ENCODE peak calls at places on chromosomes 7 and 10, in five cellular contexts. One of them, this sample, is unnamed.

GRCh38 chr7:79453558-79454324 is at the start of gene MAGI2:
- DNase-seq in NB4: no peak
- DNase-seq in endothelial cell of umbilical vein: peak; percentile 91
- DNase-seq in dorsolateral prefrontal cortex: peak; percentile 94
- DNase-seq in endothelial cell: peak; percentile 67
- DNase-seq in this sample: peak; percentile 73

GRCh38 chr7:18806177-18806576 is 310.6 kb downstream of the HDAC9 start:
- DNase-seq in NB4: no peak
- DNase-seq in endothelial cell of umbilical vein: no peak
- DNase-seq in dorsolateral prefrontal cortex: no peak
- DNase-seq in endothelial cell: no peak
- DNase-seq in this sample: no peak

GRCh38 chr7:139571190-139571589 is 47.7 kb downstream of the CLEC2L start:
- DNase-seq in NB4: no peak
- DNase-seq in endothelial cell of umbilical vein: no peak
- DNase-seq in dorsolateral prefrontal cortex: no peak
- DNase-seq in endothelial cell: no peak
- DNase-seq in this sample: no peak

GRCh38 chr7:103859699-103860098 is 129.8 kb downstream of the RELN start:
- DNase-seq in NB4: no peak
- DNase-seq in endothelial cell of umbilical vein: no peak
- DNase-seq in dorsolateral prefrontal cortex: no peak
- DNase-seq in endothelial cell: no peak
- DNase-seq in this sample: no peak

GRCh38 chr10:114779803-114780609 is 41.6 kb upstream of the FHIP2A start:
- DNase-seq in NB4: peak; percentile 22
- DNase-seq in endothelial cell of umbilical vein: peak; percentile 97
- DNase-seq in dorsolateral prefrontal cortex: no peak
- DNase-seq in endothelial cell: no peak
- DNase-seq in this sample: no peak

GRCh38 chr7:50662059-50662689 is 97.0 kb upstream of the DDC start:
- DNase-seq in NB4: no peak
- DNase-seq in endothelial cell of umbilical vein: no peak
- DNase-seq in dorsolateral prefrontal cortex: no peak
- DNase-seq in endothelial cell: no peak
- DNase-seq in this sample: no peak

GRCh38 chr7:123871998-123872867 is 27.3 kb downstream of the HYAL4 start:
- DNase-seq in NB4: peak; percentile 59
- DNase-seq in endothelial cell of umbilical vein: peak; percentile 74
- DNase-seq in dorsolateral prefrontal cortex: no peak
- DNase-seq in endothelial cell: peak; percentile 50
- DNase-seq in this sample: peak; percentile 35

GRCh38 chr7:26198133-26198780 is 2.3 kb downstream of the HNRNPA2B1 start:
- DNase-seq in NB4: peak; percentile 75
- DNase-seq in endothelial cell of umbilical vein: peak; percentile 61
- DNase-seq in dorsolateral prefrontal cortex: no peak
- DNase-seq in endothelial cell: no peak
- DNase-seq in this sample: no peak

GRCh38 chr7:157808042-157808441 is 471.2 kb downstream of the DNAJB6 start:
- DNase-seq in NB4: no peak
- DNase-seq in endothelial cell of umbilical vein: no peak
- DNase-seq in dorsolateral prefrontal cortex: no peak
- DNase-seq in endothelial cell: no peak
- DNase-seq in this sample: no peak

GRCh38 chr7:50306491-50307367 is 2.2 kb downstream of the IKZF1 start:
- DNase-seq in NB4: peak; percentile 81
- DNase-seq in endothelial cell of umbilical vein: no peak
- DNase-seq in dorsolateral prefrontal cortex: no peak
- DNase-seq in endothelial cell: no peak
- DNase-seq in this sample: no peak

GRCh38 chr10:131586958-131587357 is 275.4 kb upstream of the TCERG1L start:
- DNase-seq in NB4: no peak
- DNase-seq in endothelial cell of umbilical vein: no peak
- DNase-seq in dorsolateral prefrontal cortex: no peak
- DNase-seq in endothelial cell: no peak
- DNase-seq in this sample: no peak

GRCh38 chr7:78090616-78091015 is 292.0 kb downstream of the PHTF2 start:
- DNase-seq in NB4: no peak
- DNase-seq in endothelial cell of umbilical vein: no peak
- DNase-seq in dorsolateral prefrontal cortex: no peak
- DNase-seq in endothelial cell: no peak
- DNase-seq in this sample: no peak

GRCh38 chr10:5896765-5897340 is 6.8 kb downstream of the FBH1 start:
- DNase-seq in NB4: no peak
- DNase-seq in endothelial cell of umbilical vein: no peak
- DNase-seq in dorsolateral prefrontal cortex: no peak
- DNase-seq in endothelial cell: no peak
- DNase-seq in this sample: no peak

GRCh38 chr10:26274391-26274790 is 57.8 kb downstream of the GAD2 start:
- DNase-seq in NB4: no peak
- DNase-seq in endothelial cell of umbilical vein: no peak
- DNase-seq in dorsolateral prefrontal cortex: peak; percentile 10
- DNase-seq in endothelial cell: no peak
- DNase-seq in this sample: no peak

GRCh38 chr10:21754410-21755011 is 220.5 kb downstream of the MLLT10 start:
- DNase-seq in NB4: peak; percentile 76
- DNase-seq in endothelial cell of umbilical vein: no peak
- DNase-seq in dorsolateral prefrontal cortex: no peak
- DNase-seq in endothelial cell: no peak
- DNase-seq in this sample: no peak

GRCh38 chr7:151247016-151247580 is 1.4 kb downstream of the SMARCD3 start:
- DNase-seq in NB4: no peak
- DNase-seq in endothelial cell of umbilical vein: no peak
- DNase-seq in dorsolateral prefrontal cortex: no peak
- DNase-seq in endothelial cell: no peak
- DNase-seq in this sample: no peak

GRCh38 chr10:76034236-76035009 is 603.0 kb downstream of the LRMDA start:
- DNase-seq in NB4: no peak
- DNase-seq in endothelial cell of umbilical vein: no peak
- DNase-seq in dorsolateral prefrontal cortex: no peak
- DNase-seq in endothelial cell: no peak
- DNase-seq in this sample: no peak

GRCh38 chr10:76035010-76035727 is 603.7 kb downstream of the LRMDA start:
- DNase-seq in NB4: no peak
- DNase-seq in endothelial cell of umbilical vein: no peak
- DNase-seq in dorsolateral prefrontal cortex: no peak
- DNase-seq in endothelial cell: no peak
- DNase-seq in this sample: no peak

GRCh38 chr10:76032442-76033039 is 601.1 kb downstream of the LRMDA start:
- DNase-seq in NB4: no peak
- DNase-seq in endothelial cell of umbilical vein: no peak
- DNase-seq in dorsolateral prefrontal cortex: no peak
- DNase-seq in endothelial cell: no peak
- DNase-seq in this sample: no peak

GRCh38 chr10:76031769-76032441 is 600.5 kb downstream of the LRMDA start:
- DNase-seq in NB4: no peak
- DNase-seq in endothelial cell of umbilical vein: no peak
- DNase-seq in dorsolateral prefrontal cortex: no peak
- DNase-seq in endothelial cell: no peak
- DNase-seq in this sample: no peak

DNA sequence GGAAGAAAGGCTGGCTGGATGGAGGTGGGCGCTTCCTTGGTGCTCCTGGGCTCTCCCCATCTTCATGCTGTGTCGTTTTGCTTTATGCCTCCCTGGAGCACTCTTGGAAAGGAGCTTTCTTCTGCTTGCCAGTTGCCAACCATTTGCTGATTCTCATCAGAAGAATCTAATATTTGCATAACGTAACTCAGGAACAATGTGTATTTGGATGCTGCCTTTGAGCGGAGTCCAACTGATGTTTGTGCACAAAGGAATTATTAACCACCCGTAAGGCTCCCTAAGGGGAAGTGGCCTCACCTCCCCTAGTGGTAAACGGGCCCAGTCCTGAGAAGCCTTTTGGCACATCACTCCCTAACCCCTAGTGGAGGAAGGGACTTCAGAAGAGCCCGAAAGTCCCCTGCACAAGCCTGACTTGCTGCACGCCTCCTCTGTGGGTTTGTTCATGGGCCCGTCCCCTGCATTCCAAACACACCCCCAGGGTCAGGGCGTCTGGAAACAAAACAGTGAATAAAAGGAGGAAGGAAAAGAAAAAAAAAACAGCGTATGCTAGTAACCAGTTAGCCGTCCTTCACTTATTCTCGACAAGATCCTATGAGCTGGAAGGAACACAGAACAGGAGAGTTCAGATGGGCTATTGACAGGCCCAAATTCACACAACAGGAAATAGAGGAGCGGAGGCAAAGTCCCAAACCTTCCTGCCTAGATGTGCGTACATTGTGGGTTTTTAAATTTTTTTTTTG is 602.2 kb downstream of the LRMDA start:
- DNase-seq in NB4: peak; percentile 39
- DNase-seq in endothelial cell of umbilical vein: peak; percentile 53
- DNase-seq in dorsolateral prefrontal cortex: no peak
- DNase-seq in endothelial cell: no peak
- DNase-seq in this sample: no peak
- TF ChIP-seq CTCF in NB4: no peak
- TF ChIP-seq CTCF in endothelial cell of umbilical vein: peak; percentile 3
- TF ChIP-seq CTCF in dorsolateral prefrontal cortex: no peak
- TF ChIP-seq CTCF in endothelial cell: no peak
- TF ChIP-seq CTCF in this sample: peak; percentile 41

DNA sequence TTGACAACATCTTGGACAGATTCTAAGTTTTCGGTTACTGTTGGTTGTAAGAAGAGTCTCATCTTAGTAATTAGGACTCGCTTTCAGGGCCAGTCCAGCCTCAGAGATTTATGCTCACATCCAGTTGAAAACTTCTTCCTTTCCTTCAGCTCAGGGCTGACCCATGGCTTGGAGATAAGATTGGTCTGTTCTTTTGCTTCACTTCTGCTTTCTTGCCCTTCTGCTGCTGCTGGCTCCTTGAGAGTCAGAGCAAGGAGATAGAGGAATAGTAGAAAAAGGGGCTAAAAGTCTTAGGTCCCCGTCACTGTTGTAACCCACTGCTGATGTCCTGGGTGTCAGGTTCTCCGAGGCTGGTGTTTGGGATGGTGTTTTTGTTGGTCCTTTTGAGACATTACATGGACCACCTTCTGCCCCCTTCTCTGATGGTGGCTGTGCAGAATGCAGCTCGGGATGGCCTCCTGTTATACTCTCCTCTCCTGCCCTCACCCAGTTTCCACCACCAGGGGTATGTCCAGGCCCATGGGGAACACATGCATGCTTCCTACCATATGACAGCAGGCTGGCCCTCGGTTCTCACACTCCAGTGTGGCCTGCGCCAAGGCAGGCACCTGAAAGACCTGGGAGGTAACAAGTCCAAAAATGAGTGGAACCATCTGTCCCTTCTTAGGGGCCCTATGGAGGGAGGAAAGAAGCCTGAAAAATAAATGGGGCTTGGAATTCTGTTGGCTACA is 67.8 kb upstream of the PCBD1 start:
- DNase-seq in NB4: peak; percentile 23
- DNase-seq in endothelial cell of umbilical vein: no peak
- DNase-seq in dorsolateral prefrontal cortex: no peak
- DNase-seq in endothelial cell: peak; percentile 37
- DNase-seq in this sample: no peak
- TF ChIP-seq CTCF in NB4: no peak
- TF ChIP-seq CTCF in endothelial cell of umbilical vein: no peak
- TF ChIP-seq CTCF in dorsolateral prefrontal cortex: no peak
- TF ChIP-seq CTCF in endothelial cell: peak; percentile 41
- TF ChIP-seq CTCF in this sample: no peak

GRCh38 chr7:91051966-91052365 is 212.3 kb upstream of the FZD1 start:
- DNase-seq in NB4: no peak
- DNase-seq in endothelial cell of umbilical vein: no peak
- DNase-seq in dorsolateral prefrontal cortex: no peak
- DNase-seq in endothelial cell: no peak
- DNase-seq in this sample: no peak

GRCh38 chr7:91050677-91051076 is 213.6 kb upstream of the FZD1 start:
- DNase-seq in NB4: peak; percentile 8
- DNase-seq in endothelial cell of umbilical vein: no peak
- DNase-seq in dorsolateral prefrontal cortex: no peak
- DNase-seq in endothelial cell: no peak
- DNase-seq in this sample: no peak

GRCh38 chr7:91054374-91054773 is 209.9 kb upstream of the FZD1 start:
- DNase-seq in NB4: no peak
- DNase-seq in endothelial cell of umbilical vein: no peak
- DNase-seq in dorsolateral prefrontal cortex: no peak
- DNase-seq in endothelial cell: no peak
- DNase-seq in this sample: no peak

DNA sequence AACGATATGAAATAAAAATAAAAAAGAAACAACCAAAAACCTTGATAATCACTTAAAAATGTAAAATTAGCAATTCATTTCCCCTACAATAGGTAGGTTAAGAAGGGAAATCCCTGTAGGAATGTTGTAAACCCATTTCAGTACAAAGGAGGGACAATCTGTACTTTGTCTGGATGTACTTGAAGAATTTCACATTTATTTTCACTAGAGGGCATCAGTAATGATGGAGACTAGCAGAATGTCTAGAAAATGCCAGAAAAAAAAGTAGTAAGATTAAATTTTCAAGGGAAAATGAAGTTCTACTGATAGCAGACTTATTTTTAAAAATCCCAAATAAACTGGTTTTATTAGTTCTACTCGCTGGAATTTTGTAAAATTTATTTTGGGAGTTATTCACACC is 209.0 kb upstream of the FZD1 start:
- DNase-seq in NB4: no peak
- DNase-seq in endothelial cell of umbilical vein: no peak
- DNase-seq in dorsolateral prefrontal cortex: no peak
- DNase-seq in endothelial cell: no peak
- DNase-seq in this sample: no peak
- TF ChIP-seq CTCF in NB4: no peak
- TF ChIP-seq CTCF in endothelial cell of umbilical vein: no peak
- TF ChIP-seq CTCF in dorsolateral prefrontal cortex: no peak
- TF ChIP-seq CTCF in endothelial cell: no peak
- TF ChIP-seq CTCF in this sample: peak; percentile 33

DNA sequence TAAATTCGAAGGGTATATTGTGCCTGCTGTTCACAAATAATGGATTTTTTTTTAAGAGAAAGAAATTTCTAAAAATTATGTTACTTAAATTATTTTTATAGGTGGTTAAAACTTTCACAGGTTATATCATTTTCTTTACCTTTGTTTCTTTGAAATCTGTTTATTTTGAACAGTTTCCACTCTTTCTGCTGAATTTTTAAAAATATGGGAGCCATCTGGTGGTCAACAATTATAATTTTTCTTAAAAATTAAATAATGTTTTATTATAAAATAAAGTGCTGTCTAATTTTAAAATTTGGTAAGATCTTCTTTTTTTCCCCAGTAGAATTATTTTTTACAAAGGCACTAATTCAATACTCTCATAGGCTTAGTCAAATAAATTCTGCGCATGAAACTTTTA is 263.9 kb downstream of the ETV1 start:
- DNase-seq in NB4: no peak
- DNase-seq in endothelial cell of umbilical vein: no peak
- DNase-seq in dorsolateral prefrontal cortex: no peak
- DNase-seq in endothelial cell: no peak
- DNase-seq in this sample: no peak
- TF ChIP-seq CTCF in NB4: no peak
- TF ChIP-seq CTCF in endothelial cell of umbilical vein: no peak
- TF ChIP-seq CTCF in dorsolateral prefrontal cortex: peak; percentile 36
- TF ChIP-seq CTCF in endothelial cell: peak; percentile 62
- TF ChIP-seq CTCF in this sample: peak; percentile 44

DNA sequence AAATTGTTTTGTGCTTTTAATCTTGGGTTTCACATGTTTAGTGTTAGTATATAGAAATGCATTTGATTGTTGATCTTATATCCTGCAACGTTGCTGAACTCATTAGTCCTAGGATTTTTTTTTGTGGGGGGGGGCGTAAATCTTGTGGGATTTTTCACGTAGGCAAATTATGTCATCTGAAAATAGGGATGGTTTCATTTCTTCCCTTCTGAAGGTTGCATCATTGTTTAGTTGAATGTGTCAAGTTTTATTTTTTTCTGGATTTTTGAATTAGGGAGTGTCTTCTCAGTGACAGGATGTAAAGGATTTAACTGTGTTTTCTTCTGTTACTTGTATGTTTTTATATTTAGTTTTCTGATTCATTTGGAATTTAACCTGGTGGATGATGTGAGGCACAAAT is 26.7 kb downstream of the MKLN1 start:
- DNase-seq in NB4: no peak
- DNase-seq in endothelial cell of umbilical vein: no peak
- DNase-seq in dorsolateral prefrontal cortex: no peak
- DNase-seq in endothelial cell: no peak
- DNase-seq in this sample: no peak
- TF ChIP-seq CTCF in NB4: no peak
- TF ChIP-seq CTCF in endothelial cell of umbilical vein: no peak
- TF ChIP-seq CTCF in dorsolateral prefrontal cortex: no peak
- TF ChIP-seq CTCF in endothelial cell: no peak
- TF ChIP-seq CTCF in this sample: no peak

This sample was measured in neural crest cell.